ENCODE peak calls at places on chromosomes 13 and 19, in eight cellular contexts. One of them, this sample, is unnamed.

GRCh38 chr19:46821512-46822359 is 28.9 kb downstream of the AP2S1 start:
- DNase-seq in OCI-LY7: peak
- DNase-seq in non-pigmented ciliary epithelial cell: no peak
- DNase-seq in lower lobe of right lung: peak
- DNase-seq in T-helper 17 cell: peak
- DNase-seq in NCI-H1048: no peak
- DNase-seq in activated gamma-delta T cell treated with anti-CD3 and anti-CD28 coated beads, Interleukin-2, amount 50 U/mL, for 16 hours: peak
- DNase-seq in stimulated activated CD4-positive, alpha-beta T cell treated with anti-CD3 and anti-CD28 coated beads, Interleukin-2, amount 100 ng/mL, for 24 hours: peak
- DNase-seq in this sample: no peak

GRCh38 chr13:104553156-104553555 is 1486.9 kb upstream of the SLC10A2 start:
- DNase-seq in lower lobe of right lung: no peak
- DNase-seq in non-pigmented ciliary epithelial cell: no peak
- DNase-seq in activated gamma-delta T cell treated with anti-CD3 and anti-CD28 coated beads, Interleukin-2, amount 50 U/mL, for 16 hours: no peak
- DNase-seq in stimulated activated CD4-positive, alpha-beta T cell treated with anti-CD3 and anti-CD28 coated beads, Interleukin-2, amount 100 ng/mL, for 24 hours: no peak
- DNase-seq in NCI-H1048: no peak
- DNase-seq in T-helper 17 cell: no peak
- DNase-seq in OCI-LY7: no peak
- DNase-seq in this sample: no peak

GRCh38 chr13:72293206-72293605 is 426.2 kb upstream of the DACH1 start:
- DNase-seq in NCI-H1048: no peak
- DNase-seq in stimulated activated CD4-positive, alpha-beta T cell treated with anti-CD3 and anti-CD28 coated beads, Interleukin-2, amount 100 ng/mL, for 24 hours: no peak
- DNase-seq in OCI-LY7: no peak
- DNase-seq in T-helper 17 cell: no peak
- DNase-seq in non-pigmented ciliary epithelial cell: no peak
- DNase-seq in activated gamma-delta T cell treated with anti-CD3 and anti-CD28 coated beads, Interleukin-2, amount 50 U/mL, for 16 hours: no peak
- DNase-seq in lower lobe of right lung: no peak
- DNase-seq in this sample: no peak

GRCh38 chr19:8308891-8309291 is 733 bp upstream of the CD320 start:
- DNase-seq in OCI-LY7: no peak
- DNase-seq in T-helper 17 cell: no peak
- DNase-seq in stimulated activated CD4-positive, alpha-beta T cell treated with anti-CD3 and anti-CD28 coated beads, Interleukin-2, amount 100 ng/mL, for 24 hours: peak
- DNase-seq in NCI-H1048: no peak
- DNase-seq in activated gamma-delta T cell treated with anti-CD3 and anti-CD28 coated beads, Interleukin-2, amount 50 U/mL, for 16 hours: no peak
- DNase-seq in non-pigmented ciliary epithelial cell: no peak
- DNase-seq in lower lobe of right lung: peak
- DNase-seq in this sample: no peak

GRCh38 chr19:17735410-17735809 is 15.9 kb upstream of the FCHO1 start:
- DNase-seq in NCI-H1048: no peak
- DNase-seq in lower lobe of right lung: no peak
- DNase-seq in non-pigmented ciliary epithelial cell: no peak
- DNase-seq in stimulated activated CD4-positive, alpha-beta T cell treated with anti-CD3 and anti-CD28 coated beads, Interleukin-2, amount 100 ng/mL, for 24 hours: no peak
- DNase-seq in activated gamma-delta T cell treated with anti-CD3 and anti-CD28 coated beads, Interleukin-2, amount 50 U/mL, for 16 hours: no peak
- DNase-seq in T-helper 17 cell: no peak
- DNase-seq in OCI-LY7: no peak
- DNase-seq in this sample: no peak

GRCh38 chr19:50633359-50633758 is 6.3 kb downstream of the SYT3 start:
- DNase-seq in OCI-LY7: no peak
- DNase-seq in activated gamma-delta T cell treated with anti-CD3 and anti-CD28 coated beads, Interleukin-2, amount 50 U/mL, for 16 hours: no peak
- DNase-seq in NCI-H1048: no peak
- DNase-seq in lower lobe of right lung: no peak
- DNase-seq in stimulated activated CD4-positive, alpha-beta T cell treated with anti-CD3 and anti-CD28 coated beads, Interleukin-2, amount 100 ng/mL, for 24 hours: no peak
- DNase-seq in T-helper 17 cell: no peak
- DNase-seq in non-pigmented ciliary epithelial cell: no peak
- DNase-seq in this sample: no peak

GRCh38 chr19:50173144-50173543 is 10.1 kb upstream of the IZUMO2 start:
- DNase-seq in non-pigmented ciliary epithelial cell: no peak
- DNase-seq in lower lobe of right lung: no peak
- DNase-seq in stimulated activated CD4-positive, alpha-beta T cell treated with anti-CD3 and anti-CD28 coated beads, Interleukin-2, amount 100 ng/mL, for 24 hours: no peak
- DNase-seq in OCI-LY7: no peak
- DNase-seq in T-helper 17 cell: no peak
- DNase-seq in activated gamma-delta T cell treated with anti-CD3 and anti-CD28 coated beads, Interleukin-2, amount 50 U/mL, for 16 hours: no peak
- DNase-seq in NCI-H1048: no peak
- DNase-seq in this sample: peak

GRCh38 chr13:79628463-79628862 is 147.5 kb downstream of the NDFIP2 start:
- DNase-seq in stimulated activated CD4-positive, alpha-beta T cell treated with anti-CD3 and anti-CD28 coated beads, Interleukin-2, amount 100 ng/mL, for 24 hours: no peak
- DNase-seq in activated gamma-delta T cell treated with anti-CD3 and anti-CD28 coated beads, Interleukin-2, amount 50 U/mL, for 16 hours: no peak
- DNase-seq in lower lobe of right lung: no peak
- DNase-seq in OCI-LY7: no peak
- DNase-seq in NCI-H1048: no peak
- DNase-seq in T-helper 17 cell: no peak
- DNase-seq in non-pigmented ciliary epithelial cell: no peak
- DNase-seq in this sample: no peak

GRCh38 chr19:32373614-32374295 is 28.3 kb downstream of the ZNF507 start:
- DNase-seq in non-pigmented ciliary epithelial cell: peak
- DNase-seq in OCI-LY7: no peak
- DNase-seq in lower lobe of right lung: no peak
- DNase-seq in NCI-H1048: no peak
- DNase-seq in stimulated activated CD4-positive, alpha-beta T cell treated with anti-CD3 and anti-CD28 coated beads, Interleukin-2, amount 100 ng/mL, for 24 hours: no peak
- DNase-seq in activated gamma-delta T cell treated with anti-CD3 and anti-CD28 coated beads, Interleukin-2, amount 50 U/mL, for 16 hours: no peak
- DNase-seq in T-helper 17 cell: no peak
- DNase-seq in this sample: peak

GRCh38 chr19:18609717-18610051 is 3.0 kb upstream of the TMEM59L start:
- DNase-seq in stimulated activated CD4-positive, alpha-beta T cell treated with anti-CD3 and anti-CD28 coated beads, Interleukin-2, amount 100 ng/mL, for 24 hours: no peak
- DNase-seq in lower lobe of right lung: no peak
- DNase-seq in OCI-LY7: no peak
- DNase-seq in activated gamma-delta T cell treated with anti-CD3 and anti-CD28 coated beads, Interleukin-2, amount 50 U/mL, for 16 hours: no peak
- DNase-seq in NCI-H1048: no peak
- DNase-seq in non-pigmented ciliary epithelial cell: no peak
- DNase-seq in T-helper 17 cell: no peak
- DNase-seq in this sample: no peak

GRCh38 chr13:38941353-38941945 is 49.2 kb downstream of the STOML3 start:
- DNase-seq in non-pigmented ciliary epithelial cell: no peak
- DNase-seq in lower lobe of right lung: no peak
- DNase-seq in T-helper 17 cell: no peak
- DNase-seq in stimulated activated CD4-positive, alpha-beta T cell treated with anti-CD3 and anti-CD28 coated beads, Interleukin-2, amount 100 ng/mL, for 24 hours: no peak
- DNase-seq in NCI-H1048: no peak
- DNase-seq in OCI-LY7: no peak
- DNase-seq in activated gamma-delta T cell treated with anti-CD3 and anti-CD28 coated beads, Interleukin-2, amount 50 U/mL, for 16 hours: no peak
- DNase-seq in this sample: no peak